ENCODE peak calls at places on chromosomes 1 and 21, in five cellular contexts. One of them, this sample, is unnamed.
A peak's percentile ranks its signal among the peaks of the same experiment; 100 is the strongest.

GRCh38 chr1:9121891-9122409 is 7.0 kb downstream of the GPR157 start:
- DNase-seq in body of pancreas: no peak
- DNase-seq in lung: no peak
- DNase-seq in adrenal gland: no peak
- DNase-seq in ovary: no peak
- DNase-seq in this sample: no peak

GRCh38 chr1:170967042-170967910 is 31.9 kb downstream of the MROH9 start:
- DNase-seq in adrenal gland: no peak
- DNase-seq in ovary: no peak
- DNase-seq in lung: no peak
- DNase-seq in body of pancreas: peak; percentile 27
- DNase-seq in this sample: peak; percentile 63

GRCh38 chr1:245067257-245067656 is 87.5 kb upstream of the KIF26B start:
- DNase-seq in adrenal gland: no peak
- DNase-seq in ovary: no peak
- DNase-seq in body of pancreas: no peak
- DNase-seq in lung: no peak
- DNase-seq in this sample: peak; percentile 32

GRCh38 chr1:175891783-175892309 is 148.5 kb upstream of the TNR start:
- DNase-seq in body of pancreas: no peak
- DNase-seq in lung: no peak
- DNase-seq in ovary: no peak
- DNase-seq in adrenal gland: no peak
- DNase-seq in this sample: no peak

GRCh38 chr1:15951341-15952153 is 24.4 kb downstream of the ZBTB17 start:
- DNase-seq in lung: no peak
- DNase-seq in body of pancreas: no peak
- DNase-seq in ovary: no peak
- DNase-seq in adrenal gland: peak; percentile 44
- DNase-seq in this sample: no peak

GRCh38 chr21:31596055-31596454 is 63.4 kb upstream of the SOD1 start:
- DNase-seq in ovary: no peak
- DNase-seq in adrenal gland: no peak
- DNase-seq in body of pancreas: no peak
- DNase-seq in lung: no peak
- DNase-seq in this sample: no peak

GRCh38 chr1:55284856-55285255 is 69.7 kb upstream of the USP24 start:
- DNase-seq in lung: no peak
- DNase-seq in ovary: peak; percentile 25
- DNase-seq in body of pancreas: peak; percentile 33
- DNase-seq in adrenal gland: no peak
- DNase-seq in this sample: peak; percentile 57

GRCh38 chr1:111032295-111032897 is 68.7 kb upstream of the LRIF1 start:
- DNase-seq in lung: peak; percentile 30
- DNase-seq in ovary: no peak
- DNase-seq in body of pancreas: peak; percentile 38
- DNase-seq in adrenal gland: no peak
- DNase-seq in this sample: peak; percentile 44

GRCh38 chr1:53895421-53895820 is 1.4 kb downstream of the DIO1 start:
- DNase-seq in ovary: no peak
- DNase-seq in adrenal gland: no peak
- DNase-seq in body of pancreas: no peak
- DNase-seq in lung: no peak
- DNase-seq in this sample: no peak

GRCh38 chr1:240941706-240942370 is 329.9 kb upstream of the GREM2 start:
- DNase-seq in body of pancreas: no peak
- DNase-seq in adrenal gland: no peak
- DNase-seq in lung: no peak
- DNase-seq in ovary: no peak
- DNase-seq in this sample: no peak

GRCh38 chr21:39961251-39961650 is 94.0 kb downstream of the PCP4 start:
- DNase-seq in body of pancreas: no peak
- DNase-seq in ovary: no peak
- DNase-seq in lung: no peak
- DNase-seq in adrenal gland: no peak
- DNase-seq in this sample: no peak

GRCh38 chr1:234610582-234611152 is 689 bp upstream of the IRF2BP2 start:
- DNase-seq in lung: peak; percentile 96
- DNase-seq in adrenal gland: peak; percentile 97
- DNase-seq in ovary: peak; percentile 96
- DNase-seq in body of pancreas: peak; percentile 96
- DNase-seq in this sample: peak; percentile 93

GRCh38 chr1:55443175-55443933 is 228.2 kb upstream of the USP24 start:
- DNase-seq in adrenal gland: peak; percentile 97
- DNase-seq in body of pancreas: peak; percentile 70
- DNase-seq in lung: peak; percentile 80
- DNase-seq in ovary: peak; percentile 80
- DNase-seq in this sample: peak; percentile 94

DNA sequence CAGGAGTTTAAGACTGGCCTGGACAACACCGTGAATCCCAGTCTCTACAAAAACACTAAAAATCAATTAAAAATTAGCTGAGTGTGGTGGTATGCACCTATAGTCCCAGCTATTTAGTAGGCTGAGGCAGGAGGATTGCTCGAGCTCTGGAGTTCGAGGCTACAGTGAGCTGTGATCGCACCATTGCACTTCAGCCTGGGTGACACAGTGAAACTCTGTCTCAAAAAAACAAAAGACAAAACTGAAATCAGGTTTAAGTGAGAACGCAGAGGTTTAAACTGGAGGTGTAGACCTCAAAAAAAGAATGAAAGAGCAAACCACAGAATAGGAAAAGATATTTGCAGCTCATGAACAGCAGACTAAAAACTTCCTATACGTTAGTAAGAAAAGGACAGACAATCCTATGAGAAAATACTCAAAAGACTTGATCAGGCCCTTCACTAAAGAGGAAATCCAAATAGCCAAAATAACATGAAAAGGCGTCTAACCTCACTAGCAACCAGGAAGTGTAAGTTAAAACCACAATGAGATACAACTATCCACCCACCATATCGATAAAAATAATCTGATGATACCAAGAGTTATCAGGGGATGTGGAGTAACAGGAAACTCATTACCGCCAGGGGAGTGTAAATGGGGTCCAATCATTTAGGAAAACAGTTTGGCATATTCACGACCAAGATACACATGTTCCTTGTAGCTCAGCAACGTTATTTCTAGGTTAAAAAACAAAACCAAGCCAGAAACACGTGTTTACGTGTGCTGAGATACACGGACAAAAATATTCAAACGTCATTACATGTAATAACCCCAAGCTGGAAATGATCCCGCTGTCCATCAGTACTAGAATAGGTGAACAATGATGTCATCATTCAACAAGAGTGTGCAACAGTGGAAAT is 9.8 kb downstream of the TNFRSF9 start:
- DNase-seq in ovary: no peak
- DNase-seq in body of pancreas: no peak
- DNase-seq in adrenal gland: no peak
- DNase-seq in lung: no peak
- DNase-seq in this sample: no peak
- H3K4me3 ChIP-seq in ovary: no peak overlapping the region
- H3K4me3 ChIP-seq in body of pancreas: no peak overlapping the region
- H3K4me3 ChIP-seq in adrenal gland: no peak overlapping the region
- H3K4me3 ChIP-seq in lung: no peak overlapping the region
- H3K4me3 ChIP-seq in this sample: no peak overlapping the region

DNA sequence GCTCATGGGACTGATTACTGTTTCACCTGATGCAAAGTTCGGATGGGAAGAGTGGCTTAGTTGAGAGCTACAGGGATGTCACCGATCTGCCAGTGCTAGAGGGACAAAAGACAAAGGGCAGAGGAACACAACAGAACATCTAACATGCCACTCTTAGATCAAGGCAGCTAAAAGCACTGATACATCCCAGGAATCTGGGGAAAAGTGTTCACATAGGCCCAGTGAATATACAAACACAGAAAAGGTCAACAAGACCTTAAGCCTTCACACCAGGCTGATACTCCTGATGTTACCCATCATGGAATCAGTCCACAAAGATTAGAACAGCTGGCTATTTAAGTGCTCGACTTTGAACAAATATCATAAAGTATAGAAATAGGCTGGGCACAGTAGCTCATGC is 163.2 kb downstream of the EIF4G3 start:
- DNase-seq in ovary: no peak
- DNase-seq in lung: no peak
- DNase-seq in adrenal gland: no peak
- DNase-seq in body of pancreas: no peak
- DNase-seq in this sample: no peak
- H3K4me3 ChIP-seq in ovary: no peak overlapping the region
- H3K4me3 ChIP-seq in lung: no peak overlapping the region
- H3K4me3 ChIP-seq in adrenal gland: no peak overlapping the region
- H3K4me3 ChIP-seq in body of pancreas: no peak overlapping the region
- H3K4me3 ChIP-seq in this sample: no peak overlapping the region

DNA sequence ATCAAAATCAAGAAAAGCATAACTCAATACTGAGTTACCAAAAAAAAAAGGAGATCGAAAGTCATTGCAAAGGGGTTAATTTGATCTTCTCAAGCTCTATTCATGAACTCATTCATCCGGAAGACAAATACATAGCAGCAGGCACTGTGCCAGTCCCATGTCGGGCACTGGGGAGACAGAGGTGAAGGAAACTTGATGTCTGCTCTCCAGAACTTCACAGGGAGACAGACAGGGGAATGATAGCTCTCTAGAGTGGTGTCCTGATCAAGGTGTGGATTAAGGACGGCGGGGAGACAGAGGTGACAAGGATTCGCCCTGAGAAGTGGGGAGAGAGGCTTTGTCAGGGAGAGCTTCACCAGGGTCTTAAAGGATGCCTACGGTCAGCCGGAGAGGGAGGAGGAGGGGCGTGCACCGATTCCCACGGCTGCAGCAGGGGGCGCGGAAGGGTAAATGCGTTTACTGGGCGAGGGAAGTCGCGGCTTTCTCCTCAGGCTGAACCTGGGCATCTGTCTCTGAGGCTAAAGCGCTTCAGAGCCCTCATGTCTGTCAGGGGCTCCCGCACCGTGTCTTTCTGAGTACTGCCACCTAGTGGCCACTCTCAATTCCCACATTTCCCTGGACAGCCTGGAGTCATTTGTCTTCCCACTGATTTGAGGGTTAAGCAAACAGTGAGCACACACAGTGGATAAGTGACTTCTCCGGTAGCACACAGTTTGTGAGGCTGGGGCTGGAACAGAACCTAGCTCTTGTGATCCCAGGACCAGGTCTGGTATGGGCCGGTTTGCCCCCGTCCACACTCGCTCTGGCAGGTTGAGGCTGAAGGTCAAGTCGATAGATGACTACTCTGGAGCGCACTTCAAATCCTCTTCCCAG is 152.8 kb downstream of the TENT5C start:
- DNase-seq in lung: peak; percentile 76
- DNase-seq in ovary: peak; percentile 73
- DNase-seq in adrenal gland: peak; percentile 79
- DNase-seq in body of pancreas: peak; percentile 88
- DNase-seq in this sample: peak; percentile 88
- H3K4me3 ChIP-seq in lung: peak overlapping the region; percentile 21
- H3K4me3 ChIP-seq in ovary: peak overlapping the region; percentile 34
- H3K4me3 ChIP-seq in adrenal gland: peak overlapping the region; percentile 49
- H3K4me3 ChIP-seq in body of pancreas: no peak overlapping the region
- H3K4me3 ChIP-seq in this sample: no peak overlapping the region

GRCh38 chr21:42724226-42724920 is 71.0 kb downstream of the PDE9A start:
- DNase-seq in ovary: no peak
- DNase-seq in adrenal gland: peak; percentile 56
- DNase-seq in body of pancreas: peak; percentile 30
- DNase-seq in lung: no peak
- DNase-seq in this sample: no peak
- H3K4me3 ChIP-seq in ovary: no peak overlapping the region
- H3K4me3 ChIP-seq in adrenal gland: no peak overlapping the region
- H3K4me3 ChIP-seq in body of pancreas: no peak overlapping the region
- H3K4me3 ChIP-seq in lung: no peak overlapping the region
- H3K4me3 ChIP-seq in this sample: no peak overlapping the region

GRCh38 chr1:112396668-112397025 is 633 bp downstream of the CTTNBP2NL start:
- DNase-seq in body of pancreas: no peak
- DNase-seq in lung: no peak
- DNase-seq in adrenal gland: no peak
- DNase-seq in ovary: no peak
- DNase-seq in this sample: peak; percentile 32

GRCh38 chr1:112395261-112395831 is 668 bp upstream of the CTTNBP2NL start:
- DNase-seq in adrenal gland: no peak
- DNase-seq in lung: no peak
- DNase-seq in ovary: no peak
- DNase-seq in body of pancreas: no peak
- DNase-seq in this sample: no peak

GRCh38 chr1:112393634-112393976 is 2.4 kb upstream of the CTTNBP2NL start:
- DNase-seq in adrenal gland: peak; percentile 26
- DNase-seq in lung: no peak
- DNase-seq in ovary: no peak
- DNase-seq in body of pancreas: no peak
- DNase-seq in this sample: peak; percentile 67

GRCh38 chr1:112395832-112396667 is at the start of gene CTTNBP2NL:
- DNase-seq in body of pancreas: peak; percentile 97
- DNase-seq in lung: peak; percentile 96
- DNase-seq in adrenal gland: peak; percentile 96
- DNase-seq in ovary: peak; percentile 97
- DNase-seq in this sample: peak; percentile 99

GRCh38 chr1:112394743-112395062 is 1.3 kb upstream of the CTTNBP2NL start:
- DNase-seq in body of pancreas: no peak
- DNase-seq in ovary: no peak
- DNase-seq in adrenal gland: no peak
- DNase-seq in lung: no peak
- DNase-seq in this sample: no peak
- H3K4me3 ChIP-seq in body of pancreas: no peak overlapping the region
- H3K4me3 ChIP-seq in ovary: no peak overlapping the region
- H3K4me3 ChIP-seq in adrenal gland: peak overlapping the region; percentile 14
- H3K4me3 ChIP-seq in lung: no peak overlapping the region
- H3K4me3 ChIP-seq in this sample: no peak overlapping the region

GRCh38 chr1:31545927-31546540 is 30.3 kb upstream of the TINAGL1 start:
- DNase-seq in lung: no peak
- DNase-seq in ovary: no peak
- DNase-seq in adrenal gland: no peak
- DNase-seq in body of pancreas: no peak
- DNase-seq in this sample: no peak

GRCh38 chr1:31535561-31535960 is 40.8 kb upstream of the TINAGL1 start:
- DNase-seq in ovary: no peak
- DNase-seq in lung: no peak
- DNase-seq in body of pancreas: no peak
- DNase-seq in adrenal gland: no peak
- DNase-seq in this sample: no peak

GRCh38 chr1:31539329-31539728 is 37.0 kb upstream of the TINAGL1 start:
- DNase-seq in lung: no peak
- DNase-seq in ovary: no peak
- DNase-seq in adrenal gland: no peak
- DNase-seq in body of pancreas: no peak
- DNase-seq in this sample: no peak

GRCh38 chr1:31541201-31541600 is 35.1 kb upstream of the TINAGL1 start:
- DNase-seq in lung: no peak
- DNase-seq in ovary: no peak
- DNase-seq in body of pancreas: no peak
- DNase-seq in adrenal gland: no peak
- DNase-seq in this sample: peak; percentile 5
- H3K4me3 ChIP-seq in lung: no peak overlapping the region
- H3K4me3 ChIP-seq in ovary: no peak overlapping the region
- H3K4me3 ChIP-seq in body of pancreas: no peak overlapping the region
- H3K4me3 ChIP-seq in adrenal gland: no peak overlapping the region
- H3K4me3 ChIP-seq in this sample: no peak overlapping the region

This sample was measured in cardiac muscle cell.